ENCODE peak calls at places on chromosomes 16 and 17, in four cellular contexts. U is A549, H is K562, I is GM23338. M is an unnamed sample.

GRCh38 chr16:81623365-81624102 is 155.6 kb upstream of the PLCG2 start:
- DNase-seq in U (peak; percentile 73), H (peak; percentile 81), I (peak; percentile 75), M (no peak)

GRCh38 chr16:79823644-79824043 is 223.1 kb upstream of the MAF start:
- DNase-seq in U (no peak), H (no peak), I (no peak), M (no peak)

GRCh38 chr17:68612228-68612922 is 11.2 kb upstream of the FAM20A start:
- DNase-seq in U (no peak), H (no peak), I (no peak), M (no peak)

GRCh38 chr17:20823890-20824289 is 218.9 kb downstream of the USP22 start:
- DNase-seq in U (no peak), H (no peak), I (no peak), M (no peak)

GRCh38 chr17:3802461-3803307 is 1.7 kb upstream of the ITGAE start:
- DNase-seq in U (no peak), H (no peak), I (no peak), M (no peak)

GRCh38 chr17:77476920-77477805 is 336.4 kb downstream of the SEC14L1 start:
- DNase-seq in U (no peak), H (no peak), I (no peak), M (no peak)

GRCh38 chr17:67108411-67108810 is 64.1 kb downstream of the CACNG1 start:
- DNase-seq in U (no peak), H (no peak), I (no peak), M (no peak)

GRCh38 chr17:18117533-18117932 is 9.0 kb downstream of the MYO15A start:
- DNase-seq in U (no peak), H (no peak), I (no peak), M (no peak)

GRCh38 chr17:40485851-40486512 is 15.4 kb downstream of the TNS4 start:
- DNase-seq in U (peak; percentile 96), H (peak; percentile 69), I (no peak), M (peak; percentile 51)

GRCh38 chr16:30184430-30185140 is 1.2 kb downstream of the CORO1A start:
- DNase-seq in U (no peak), H (no peak), I (peak; percentile 6), M (no peak)

GRCh38 chr17:27593232-27593856 is 37.6 kb upstream of the LGALS9 start:
- DNase-seq in U (no peak), H (no peak), I (no peak), M (no peak)

GRCh38 chr16:86575754-86576557 is 2.4 kb upstream of the FOXL1 start:
- DNase-seq in U (peak; percentile 67), H (peak; percentile 94), I (peak; percentile 98), M (no peak)

GRCh38 chr16:49643429-49644142 is 212.3 kb downstream of the ZNF423 start:
- DNase-seq in U (no peak), H (no peak), I (no peak), M (no peak)

GRCh38 chr17:13994050-13994449 is 75.3 kb upstream of the COX10 start:
- DNase-seq in U (no peak), H (no peak), I (no peak), M (no peak)

GRCh38 chr16:87310610-87311009 is 6.6 kb downstream of the C16orf95 start:
- DNase-seq in U (no peak), H (peak; percentile 39), I (no peak), M (no peak)

GRCh38 chr17:17551361-17551760 is 40.1 kb downstream of the PEMT start:
- DNase-seq in U (no peak), H (no peak), I (peak; percentile 23), M (no peak)

GRCh38 chr17:72151565-72152391 is 31.0 kb downstream of the SOX9 start:
- DNase-seq in U (peak; percentile 99), H (peak; percentile 33), I (peak; percentile 62), M (peak; percentile 82)

GRCh38 chr17:44061446-44061845 is 5.0 kb downstream of the LSM12 start:
- DNase-seq in U (no peak), H (no peak), I (no peak), M (no peak)

GRCh38 chr17:33137411-33137810 is 145.8 kb downstream of the SPACA3 start:
- DNase-seq in U (no peak), H (no peak), I (no peak), M (no peak)

GRCh38 chr17:74805543-74805991 is 29.4 kb upstream of the NAT9 start:
- DNase-seq in U (no peak), H (no peak), I (no peak), M (no peak)

GRCh38 chr17:17495448-17496188 is 577 bp downstream of the RASD1 start:
- DNase-seq in U (no peak), H (no peak), I (peak; percentile 53), M (no peak)

GRCh38 chr16:75216127-75216526 is 2.7 kb upstream of the CTRB1 start:
- DNase-seq in U (no peak), H (no peak), I (no peak), M (no peak)

GRCh38 chr17:59355695-59356323 is 24.4 kb downstream of the YPEL2 start:
- DNase-seq in U (no peak), H (no peak), I (no peak), M (no peak)

GRCh38 chr17:38980455-38981217 is 13.4 kb upstream of the FBXO47 start:
- DNase-seq in U (no peak), H (no peak), I (no peak), M (no peak)

GRCh38 chr17:30345527-30346075 is 11.7 kb upstream of the TMIGD1 start:
- DNase-seq in U (no peak), H (peak; percentile 64), I (no peak), M (no peak)

GRCh38 chr16:1902547-1903219 is 15.5 kb downstream of the HS3ST6 start:
- DNase-seq in U (no peak), H (no peak), I (no peak), M (no peak)

GRCh38 chr16:84193480-84193879 is 2.5 kb downstream of the ADAD2 start:
- DNase-seq in U (no peak), H (no peak), I (no peak), M (no peak)

GRCh38 chr17:4573682-4574081 is 10.6 kb upstream of the SMTNL2 start:
- DNase-seq in U (peak; percentile 67), H (no peak), I (no peak), M (no peak)

GRCh38 chr17:76793775-76794174 is 55.9 kb downstream of the MFSD11 start:
- DNase-seq in U (peak; percentile 59), H (peak; percentile 75), I (peak; percentile 67), M (peak; percentile 27)

GRCh38 chr17:4771519-4772234 is at the start of gene TM4SF5:
- DNase-seq in U (no peak), H (no peak), I (no peak), M (no peak)

GRCh38 chr17:9647014-9647413 is 1.7 kb downstream of the USP43 start:
- DNase-seq in U (no peak), H (no peak), I (peak; percentile 73), M (no peak)

GRCh38 chr17:27525316-27525715 is 69.1 kb downstream of the KSR1 start:
- DNase-seq in U (no peak), H (no peak), I (no peak), M (no peak)

GRCh38 chr17:283911-284675 is 68.5 kb downstream of the RPH3AL start:
- DNase-seq in U (no peak), H (no peak), I (no peak), M (no peak)

DNA sequence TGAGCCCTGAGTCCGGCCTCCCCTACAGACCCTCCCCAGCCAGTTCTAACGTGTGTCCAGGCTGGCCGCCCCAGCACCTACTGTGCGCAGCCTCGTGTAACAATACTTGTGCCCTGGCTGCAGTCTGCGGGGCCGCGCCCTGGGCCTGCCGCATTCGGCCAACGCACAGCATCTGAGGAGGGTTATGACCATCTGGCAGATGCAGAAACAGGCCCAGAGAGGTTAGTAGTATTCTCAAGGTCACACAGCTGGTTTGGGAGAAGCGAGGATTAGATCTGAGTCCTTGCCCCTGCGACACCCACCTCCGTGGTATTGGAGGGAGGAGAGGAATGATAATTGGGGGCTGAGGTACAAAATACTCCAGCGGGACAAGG is 997 bp downstream of the RIPOR1 start:
- DNase-seq in U (no peak), H (no peak), I (peak; percentile 44), M (no peak)
- TF ChIP-seq REST in U (no peak), H (no peak), I (no peak), M (no peak)

DNA sequence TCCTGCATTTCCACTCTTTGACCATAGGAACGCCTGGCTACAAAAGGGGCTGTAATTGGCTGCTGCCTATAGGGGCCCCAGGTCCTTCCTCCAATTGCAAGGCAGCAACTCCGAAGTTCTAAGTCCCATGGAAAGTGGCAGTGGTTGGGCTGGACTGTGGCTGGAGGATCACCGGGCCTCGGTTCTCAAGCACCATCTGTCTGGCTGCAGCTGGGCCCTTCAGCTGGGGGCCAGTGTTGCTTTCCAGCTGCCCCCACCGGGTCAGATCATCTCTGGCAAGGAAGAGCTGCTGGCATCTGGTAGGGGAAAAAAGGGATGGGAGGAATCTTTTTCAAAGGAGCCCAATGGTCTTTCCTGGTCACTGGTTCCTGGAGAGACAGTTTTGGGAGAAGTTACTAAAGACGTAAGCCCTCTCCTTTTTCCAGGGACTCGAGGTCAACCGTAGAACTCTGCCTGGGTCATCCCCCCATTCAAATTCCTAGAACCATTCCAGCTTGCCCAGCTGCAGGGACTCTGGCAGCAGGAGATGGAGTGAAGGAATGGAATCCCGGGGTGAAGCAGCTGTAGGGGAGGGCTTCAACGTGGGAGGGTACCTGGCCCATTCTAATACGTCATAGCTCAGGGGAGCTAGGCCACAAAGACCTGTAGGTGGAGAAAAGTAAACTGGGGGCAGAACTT is 13.3 kb upstream of the MRPS23 start:
- DNase-seq in U (no peak), H (peak; percentile 38), I (no peak), M (no peak)
- H3K27ac ChIP-seq in U (peak overlapping the region; percentile 95), H (no peak overlapping the region), I (no peak overlapping the region), M (peak overlapping the region; percentile 89)

GRCh38 chr16:10362077-10362863 is 23.6 kb upstream of the ATF7IP2 start:
- DNase-seq in U (no peak), H (peak; percentile 95), I (no peak), M (no peak)
- TF ChIP-seq REST in U (no peak), H (peak; percentile 44), I (no peak), M (no peak)

GRCh38 chr17:45222273-45222993 is 748 bp downstream of the FMNL1 start:
- DNase-seq in U (no peak), H (peak; percentile 63), I (peak; percentile 73), M (no peak)
- H3K27ac ChIP-seq in U (peak overlapping the region; percentile 97), H (peak overlapping the region; percentile 68), I (no peak overlapping the region), M (peak overlapping the region; percentile 96)

DNA sequence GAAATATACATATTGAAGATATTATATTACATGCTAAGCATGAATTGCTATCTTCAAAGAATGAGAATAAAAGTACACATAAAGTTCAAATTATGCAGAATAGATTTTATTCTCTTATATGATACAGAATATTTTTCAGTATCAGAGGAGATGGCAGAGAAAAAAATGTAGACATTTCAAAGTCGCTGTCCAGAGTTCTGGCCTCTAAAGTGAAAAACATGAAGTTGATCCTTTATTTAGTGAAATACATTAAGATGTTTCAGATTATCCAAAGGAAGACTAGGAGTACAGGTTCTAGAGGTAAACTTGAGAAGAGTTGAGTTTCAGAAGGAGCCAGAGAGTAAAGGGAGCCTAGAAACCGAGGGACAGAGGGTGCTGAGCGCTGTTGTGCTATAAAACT is 303.6 kb downstream of the UTP18 start:
- DNase-seq in U (no peak), H (no peak), I (no peak), M (no peak)
- TF ChIP-seq REST in U (peak; percentile 78), H (no peak), I (peak; percentile 39), M (no peak)

GRCh38 chr17:50683434-50684287 is 24.1 kb downstream of the ANKRD40 start:
- DNase-seq in U (no peak), H (no peak), I (no peak), M (no peak)

GRCh38 chr17:50685691-50686493 is 21.8 kb downstream of the ANKRD40 start:
- DNase-seq in U (no peak), H (no peak), I (no peak), M (no peak)

GRCh38 chr17:50684288-50684611 is 23.5 kb downstream of the ANKRD40 start:
- DNase-seq in U (no peak), H (no peak), I (no peak), M (no peak)

GRCh38 chr17:50685334-50685665 is 22.4 kb downstream of the ANKRD40 start:
- DNase-seq in U (no peak), H (no peak), I (no peak), M (no peak)

GRCh38 chr17:50684612-50685333 is 22.9 kb downstream of the ANKRD40 start:
- DNase-seq in U (no peak), H (no peak), I (peak; percentile 44), M (no peak)
- H3K27ac ChIP-seq in U (peak overlapping the region; percentile 97), H (no peak overlapping the region), I (no peak overlapping the region), M (peak overlapping the region; percentile 76)